ENCODE peak calls at places on chromosome 21, in seven cellular contexts. One of them, this sample, is unnamed.
A peak's percentile ranks its signal among the peaks of the same experiment; 100 is the strongest.

GRCh38 chr21:45088729-45089128 is 14.3 kb downstream of the ADARB1 start:
- DNase-seq in NCI-H2081 treated with DMSO at 0.1 percent for 48 hours: no peak
- DNase-seq in ovary: no peak
- DNase-seq in AG09309: no peak
- DNase-seq in C1 segment of cervical spinal cord: no peak
- DNase-seq in NAMALWA: no peak
- DNase-seq in HEK293T: no peak
- DNase-seq in this sample: no peak

GRCh38 chr21:42125571-42126544 is 54.7 kb downstream of the UMODL1 start:
- DNase-seq in NCI-H2081 treated with DMSO at 0.1 percent for 48 hours: no peak
- DNase-seq in ovary: no peak
- DNase-seq in AG09309: no peak
- DNase-seq in C1 segment of cervical spinal cord: no peak
- DNase-seq in NAMALWA: no peak
- DNase-seq in HEK293T: peak; percentile 52
- DNase-seq in this sample: no peak

GRCh38 chr21:41622831-41623548 is 115.0 kb upstream of the TMPRSS2 start:
- DNase-seq in NCI-H2081 treated with DMSO at 0.1 percent for 48 hours: no peak
- DNase-seq in ovary: no peak
- DNase-seq in AG09309: no peak
- DNase-seq in C1 segment of cervical spinal cord: no peak
- DNase-seq in NAMALWA: no peak
- DNase-seq in HEK293T: no peak
- DNase-seq in this sample: no peak

GRCh38 chr21:46011267-46011967 is 29.8 kb downstream of the COL6A1 start:
- DNase-seq in NCI-H2081 treated with DMSO at 0.1 percent for 48 hours: no peak
- DNase-seq in ovary: peak; percentile 30
- DNase-seq in AG09309: no peak
- DNase-seq in C1 segment of cervical spinal cord: no peak
- DNase-seq in NAMALWA: no peak
- DNase-seq in HEK293T: no peak
- DNase-seq in this sample: no peak

GRCh38 chr21:28636988-28637691 is 355.5 kb downstream of the LTN1 start:
- DNase-seq in NCI-H2081 treated with DMSO at 0.1 percent for 48 hours: no peak
- DNase-seq in ovary: no peak
- DNase-seq in AG09309: peak; percentile 81
- DNase-seq in C1 segment of cervical spinal cord: no peak
- DNase-seq in NAMALWA: no peak
- DNase-seq in HEK293T: no peak
- DNase-seq in this sample: no peak

GRCh38 chr21:41247561-41247968 is 69.0 kb upstream of the FAM3B start:
- DNase-seq in NCI-H2081 treated with DMSO at 0.1 percent for 48 hours: no peak
- DNase-seq in ovary: peak; percentile 34
- DNase-seq in AG09309: no peak
- DNase-seq in C1 segment of cervical spinal cord: no peak
- DNase-seq in NAMALWA: no peak
- DNase-seq in HEK293T: no peak
- DNase-seq in this sample: no peak

GRCh38 chr21:35265170-35265877 is 216.2 kb upstream of the RUNX1 start:
- DNase-seq in NCI-H2081 treated with DMSO at 0.1 percent for 48 hours: no peak
- DNase-seq in ovary: no peak
- DNase-seq in AG09309: no peak
- DNase-seq in C1 segment of cervical spinal cord: no peak
- DNase-seq in NAMALWA: no peak
- DNase-seq in HEK293T: no peak
- DNase-seq in this sample: no peak

GRCh38 chr21:36584980-36585940 is 105.3 kb upstream of the CLDN14 start:
- DNase-seq in NCI-H2081 treated with DMSO at 0.1 percent for 48 hours: no peak
- DNase-seq in ovary: no peak
- DNase-seq in AG09309: no peak
- DNase-seq in C1 segment of cervical spinal cord: no peak
- DNase-seq in NAMALWA: peak; percentile 47
- DNase-seq in HEK293T: no peak
- DNase-seq in this sample: no peak

GRCh38 chr21:46188226-46189212 is 4.3 kb upstream of the SPATC1L start:
- DNase-seq in NCI-H2081 treated with DMSO at 0.1 percent for 48 hours: no peak
- DNase-seq in ovary: peak; percentile 34
- DNase-seq in AG09309: no peak
- DNase-seq in C1 segment of cervical spinal cord: no peak
- DNase-seq in NAMALWA: no peak
- DNase-seq in HEK293T: no peak
- DNase-seq in this sample: no peak

GRCh38 chr21:27246741-27247140 is 279.9 kb upstream of the ADAMTS5 start:
- DNase-seq in NCI-H2081 treated with DMSO at 0.1 percent for 48 hours: no peak
- DNase-seq in ovary: no peak
- DNase-seq in AG09309: no peak
- DNase-seq in C1 segment of cervical spinal cord: no peak
- DNase-seq in NAMALWA: no peak
- DNase-seq in HEK293T: no peak
- DNase-seq in this sample: no peak

GRCh38 chr21:42695324-42696025 is 42.1 kb downstream of the PDE9A start:
- DNase-seq in NCI-H2081 treated with DMSO at 0.1 percent for 48 hours: no peak
- DNase-seq in ovary: no peak
- DNase-seq in AG09309: no peak
- DNase-seq in C1 segment of cervical spinal cord: no peak
- DNase-seq in NAMALWA: no peak
- DNase-seq in HEK293T: no peak
- DNase-seq in this sample: no peak

GRCh38 chr21:43681650-43682049 is 22.3 kb downstream of the RRP1B start:
- DNase-seq in NCI-H2081 treated with DMSO at 0.1 percent for 48 hours: no peak
- DNase-seq in ovary: no peak
- DNase-seq in AG09309: no peak
- DNase-seq in C1 segment of cervical spinal cord: no peak
- DNase-seq in NAMALWA: no peak
- DNase-seq in HEK293T: no peak
- DNase-seq in this sample: no peak

GRCh38 chr21:15894596-15894995 is 164.8 kb downstream of the USP25 start:
- DNase-seq in NCI-H2081 treated with DMSO at 0.1 percent for 48 hours: no peak
- DNase-seq in ovary: no peak
- DNase-seq in AG09309: no peak
- DNase-seq in C1 segment of cervical spinal cord: no peak
- DNase-seq in NAMALWA: peak; percentile 43
- DNase-seq in HEK293T: no peak
- DNase-seq in this sample: no peak

This sample was measured in NCI-H1417 treated with DMSO at 0.1 percent for 48 hours.